ENCODE peak calls at places on chromosomes 4 and X, in seven cellular contexts. One of them, this sample, is unnamed.

GRCh38 chr4:145618210-145618911 is 824 bp upstream of the MMAA start:
- DNase-seq in activated CD8-positive, alpha-beta T cell treated with anti-CD3 and anti-CD28 coated beads, Interleukin-2, amount 10 ng/mL, durations not matched to agents 7 days and 5 days: peak; percentile 30
- DNase-seq in posterior cingulate gyrus: peak; percentile 68
- DNase-seq in activated naive CD8-positive, alpha-beta T cell treated with anti-CD3 and anti-CD28 coated beads, Interleukin-2, amount 50 U/mL, for 24 hours: peak; percentile 30
- DNase-seq in kidney epithelial cell: no peak
- DNase-seq in left ventricle myocardium superior: peak; percentile 41
- DNase-seq in Panc1: no peak
- DNase-seq in this sample: no peak

GRCh38 chr4:159946983-159947645 is 844.2 kb downstream of the RAPGEF2 start:
- DNase-seq in posterior cingulate gyrus: no peak
- DNase-seq in left ventricle myocardium superior: no peak
- DNase-seq in activated CD8-positive, alpha-beta T cell treated with anti-CD3 and anti-CD28 coated beads, Interleukin-2, amount 10 ng/mL, durations not matched to agents 7 days and 5 days: no peak
- DNase-seq in activated naive CD8-positive, alpha-beta T cell treated with anti-CD3 and anti-CD28 coated beads, Interleukin-2, amount 50 U/mL, for 24 hours: no peak
- DNase-seq in Panc1: peak; percentile 17
- DNase-seq in kidney epithelial cell: peak; percentile 34
- DNase-seq in this sample: peak; percentile 70

GRCh38 chr4:150250293-150250997 is 172.2 kb downstream of the DCLK2 start:
- DNase-seq in kidney epithelial cell: no peak
- DNase-seq in left ventricle myocardium superior: no peak
- DNase-seq in activated CD8-positive, alpha-beta T cell treated with anti-CD3 and anti-CD28 coated beads, Interleukin-2, amount 10 ng/mL, durations not matched to agents 7 days and 5 days: no peak
- DNase-seq in activated naive CD8-positive, alpha-beta T cell treated with anti-CD3 and anti-CD28 coated beads, Interleukin-2, amount 50 U/mL, for 24 hours: no peak
- DNase-seq in Panc1: no peak
- DNase-seq in posterior cingulate gyrus: no peak
- DNase-seq in this sample: no peak

GRCh38 chrX:149962859-149963757 is 24.8 kb upstream of the EOLA2 start:
- DNase-seq in kidney epithelial cell: no peak
- DNase-seq in left ventricle myocardium superior: peak; percentile 41
- DNase-seq in activated CD8-positive, alpha-beta T cell treated with anti-CD3 and anti-CD28 coated beads, Interleukin-2, amount 10 ng/mL, durations not matched to agents 7 days and 5 days: peak; percentile 30
- DNase-seq in Panc1: peak; percentile 58
- DNase-seq in activated naive CD8-positive, alpha-beta T cell treated with anti-CD3 and anti-CD28 coated beads, Interleukin-2, amount 50 U/mL, for 24 hours: no peak
- DNase-seq in posterior cingulate gyrus: peak; percentile 94
- DNase-seq in this sample: peak; percentile 45

GRCh38 chr4:160299608-160300007 is 1196.7 kb downstream of the RAPGEF2 start:
- DNase-seq in left ventricle myocardium superior: no peak
- DNase-seq in activated CD8-positive, alpha-beta T cell treated with anti-CD3 and anti-CD28 coated beads, Interleukin-2, amount 10 ng/mL, durations not matched to agents 7 days and 5 days: no peak
- DNase-seq in posterior cingulate gyrus: no peak
- DNase-seq in kidney epithelial cell: no peak
- DNase-seq in activated naive CD8-positive, alpha-beta T cell treated with anti-CD3 and anti-CD28 coated beads, Interleukin-2, amount 50 U/mL, for 24 hours: no peak
- DNase-seq in Panc1: no peak
- DNase-seq in this sample: no peak

GRCh38 chr4:17771284-17771908 is 10.0 kb downstream of the FAM184B start:
- DNase-seq in activated naive CD8-positive, alpha-beta T cell treated with anti-CD3 and anti-CD28 coated beads, Interleukin-2, amount 50 U/mL, for 24 hours: no peak
- DNase-seq in Panc1: no peak
- DNase-seq in left ventricle myocardium superior: no peak
- DNase-seq in posterior cingulate gyrus: no peak
- DNase-seq in kidney epithelial cell: no peak
- DNase-seq in activated CD8-positive, alpha-beta T cell treated with anti-CD3 and anti-CD28 coated beads, Interleukin-2, amount 10 ng/mL, durations not matched to agents 7 days and 5 days: peak; percentile 2
- DNase-seq in this sample: no peak

GRCh38 chr4:19329077-19329476 is 922.6 kb upstream of the SLIT2 start:
- DNase-seq in posterior cingulate gyrus: no peak
- DNase-seq in activated naive CD8-positive, alpha-beta T cell treated with anti-CD3 and anti-CD28 coated beads, Interleukin-2, amount 50 U/mL, for 24 hours: no peak
- DNase-seq in activated CD8-positive, alpha-beta T cell treated with anti-CD3 and anti-CD28 coated beads, Interleukin-2, amount 10 ng/mL, durations not matched to agents 7 days and 5 days: no peak
- DNase-seq in left ventricle myocardium superior: no peak
- DNase-seq in Panc1: no peak
- DNase-seq in kidney epithelial cell: no peak
- DNase-seq in this sample: no peak

GRCh38 chr4:79652726-79653125 is 244.7 kb upstream of the GK2 start:
- DNase-seq in left ventricle myocardium superior: no peak
- DNase-seq in kidney epithelial cell: no peak
- DNase-seq in activated CD8-positive, alpha-beta T cell treated with anti-CD3 and anti-CD28 coated beads, Interleukin-2, amount 10 ng/mL, durations not matched to agents 7 days and 5 days: no peak
- DNase-seq in activated naive CD8-positive, alpha-beta T cell treated with anti-CD3 and anti-CD28 coated beads, Interleukin-2, amount 50 U/mL, for 24 hours: no peak
- DNase-seq in Panc1: no peak
- DNase-seq in posterior cingulate gyrus: no peak
- DNase-seq in this sample: no peak

GRCh38 chr4:121237069-121237399 is 72.9 kb upstream of the TNIP3 start:
- DNase-seq in posterior cingulate gyrus: no peak
- DNase-seq in Panc1: no peak
- DNase-seq in activated CD8-positive, alpha-beta T cell treated with anti-CD3 and anti-CD28 coated beads, Interleukin-2, amount 10 ng/mL, durations not matched to agents 7 days and 5 days: no peak
- DNase-seq in kidney epithelial cell: no peak
- DNase-seq in left ventricle myocardium superior: no peak
- DNase-seq in activated naive CD8-positive, alpha-beta T cell treated with anti-CD3 and anti-CD28 coated beads, Interleukin-2, amount 50 U/mL, for 24 hours: no peak
- DNase-seq in this sample: no peak

GRCh38 chrX:29965634-29966033 is 249.7 kb upstream of the MAGEB2 start:
- DNase-seq in left ventricle myocardium superior: no peak
- DNase-seq in activated CD8-positive, alpha-beta T cell treated with anti-CD3 and anti-CD28 coated beads, Interleukin-2, amount 10 ng/mL, durations not matched to agents 7 days and 5 days: no peak
- DNase-seq in kidney epithelial cell: no peak
- DNase-seq in Panc1: no peak
- DNase-seq in posterior cingulate gyrus: no peak
- DNase-seq in activated naive CD8-positive, alpha-beta T cell treated with anti-CD3 and anti-CD28 coated beads, Interleukin-2, amount 50 U/mL, for 24 hours: no peak
- DNase-seq in this sample: no peak

GRCh38 chr4:137536789-137537561 is 4.7 kb upstream of the PCDH18 start:
- DNase-seq in left ventricle myocardium superior: no peak
- DNase-seq in Panc1: no peak
- DNase-seq in activated CD8-positive, alpha-beta T cell treated with anti-CD3 and anti-CD28 coated beads, Interleukin-2, amount 10 ng/mL, durations not matched to agents 7 days and 5 days: no peak
- DNase-seq in posterior cingulate gyrus: no peak
- DNase-seq in kidney epithelial cell: no peak
- DNase-seq in activated naive CD8-positive, alpha-beta T cell treated with anti-CD3 and anti-CD28 coated beads, Interleukin-2, amount 50 U/mL, for 24 hours: no peak
- DNase-seq in this sample: no peak

GRCh38 chr4:113935190-113935589 is 44.3 kb downstream of the ARSJ start:
- DNase-seq in activated CD8-positive, alpha-beta T cell treated with anti-CD3 and anti-CD28 coated beads, Interleukin-2, amount 10 ng/mL, durations not matched to agents 7 days and 5 days: no peak
- DNase-seq in kidney epithelial cell: no peak
- DNase-seq in left ventricle myocardium superior: no peak
- DNase-seq in activated naive CD8-positive, alpha-beta T cell treated with anti-CD3 and anti-CD28 coated beads, Interleukin-2, amount 50 U/mL, for 24 hours: no peak
- DNase-seq in posterior cingulate gyrus: no peak
- DNase-seq in Panc1: no peak
- DNase-seq in this sample: no peak

GRCh38 chr4:55127053-55127452 is 1.7 kb upstream of the KDR start:
- DNase-seq in activated naive CD8-positive, alpha-beta T cell treated with anti-CD3 and anti-CD28 coated beads, Interleukin-2, amount 50 U/mL, for 24 hours: no peak
- DNase-seq in kidney epithelial cell: no peak
- DNase-seq in left ventricle myocardium superior: no peak
- DNase-seq in Panc1: no peak
- DNase-seq in posterior cingulate gyrus: no peak
- DNase-seq in activated CD8-positive, alpha-beta T cell treated with anti-CD3 and anti-CD28 coated beads, Interleukin-2, amount 10 ng/mL, durations not matched to agents 7 days and 5 days: no peak
- DNase-seq in this sample: no peak

GRCh38 chr4:146222313-146222712 is 8.0 kb downstream of the REELD1 start:
- DNase-seq in left ventricle myocardium superior: no peak
- DNase-seq in kidney epithelial cell: peak; percentile 45
- DNase-seq in activated CD8-positive, alpha-beta T cell treated with anti-CD3 and anti-CD28 coated beads, Interleukin-2, amount 10 ng/mL, durations not matched to agents 7 days and 5 days: no peak
- DNase-seq in activated naive CD8-positive, alpha-beta T cell treated with anti-CD3 and anti-CD28 coated beads, Interleukin-2, amount 50 U/mL, for 24 hours: no peak
- DNase-seq in Panc1: no peak
- DNase-seq in posterior cingulate gyrus: no peak
- DNase-seq in this sample: no peak

GRCh38 chr4:164935363-164935762 is 42.1 kb downstream of the TRIM61 start:
- DNase-seq in posterior cingulate gyrus: no peak
- DNase-seq in activated CD8-positive, alpha-beta T cell treated with anti-CD3 and anti-CD28 coated beads, Interleukin-2, amount 10 ng/mL, durations not matched to agents 7 days and 5 days: no peak
- DNase-seq in kidney epithelial cell: no peak
- DNase-seq in activated naive CD8-positive, alpha-beta T cell treated with anti-CD3 and anti-CD28 coated beads, Interleukin-2, amount 50 U/mL, for 24 hours: no peak
- DNase-seq in left ventricle myocardium superior: no peak
- DNase-seq in Panc1: no peak
- DNase-seq in this sample: peak; percentile 27

GRCh38 chr4:76801621-76802545 is 96.1 kb downstream of the SOWAHB start:
- DNase-seq in activated naive CD8-positive, alpha-beta T cell treated with anti-CD3 and anti-CD28 coated beads, Interleukin-2, amount 50 U/mL, for 24 hours: no peak
- DNase-seq in activated CD8-positive, alpha-beta T cell treated with anti-CD3 and anti-CD28 coated beads, Interleukin-2, amount 10 ng/mL, durations not matched to agents 7 days and 5 days: no peak
- DNase-seq in posterior cingulate gyrus: peak; percentile 83
- DNase-seq in kidney epithelial cell: no peak
- DNase-seq in left ventricle myocardium superior: peak; percentile 60
- DNase-seq in Panc1: no peak
- DNase-seq in this sample: no peak

GRCh38 chrX:154594491-154594890 is 9.6 kb downstream of the CTAG1A start:
- DNase-seq in posterior cingulate gyrus: peak; percentile 32
- DNase-seq in Panc1: no peak
- DNase-seq in kidney epithelial cell: no peak
- DNase-seq in activated CD8-positive, alpha-beta T cell treated with anti-CD3 and anti-CD28 coated beads, Interleukin-2, amount 10 ng/mL, durations not matched to agents 7 days and 5 days: no peak
- DNase-seq in activated naive CD8-positive, alpha-beta T cell treated with anti-CD3 and anti-CD28 coated beads, Interleukin-2, amount 50 U/mL, for 24 hours: no peak
- DNase-seq in left ventricle myocardium superior: no peak
- DNase-seq in this sample: no peak

GRCh38 chr4:151644625-151645024 is 116.2 kb downstream of the GATB start:
- DNase-seq in activated CD8-positive, alpha-beta T cell treated with anti-CD3 and anti-CD28 coated beads, Interleukin-2, amount 10 ng/mL, durations not matched to agents 7 days and 5 days: no peak
- DNase-seq in left ventricle myocardium superior: no peak
- DNase-seq in kidney epithelial cell: no peak
- DNase-seq in Panc1: no peak
- DNase-seq in activated naive CD8-positive, alpha-beta T cell treated with anti-CD3 and anti-CD28 coated beads, Interleukin-2, amount 50 U/mL, for 24 hours: no peak
- DNase-seq in posterior cingulate gyrus: no peak
- DNase-seq in this sample: peak; percentile 10

This sample was measured in HCT116.